ENCODE peak calls at places on chromosomes 12 and 14, in four cellular contexts. V is WTC11, O is HepG2, E is K562. U is an unnamed sample.
A peak's percentile ranks its signal among the peaks of the same experiment; 100 is the strongest.

GRCh38 chr14:32129124-32129523 is 52.0 kb downstream of the ARHGAP5 start:
- DNase-seq in V (no peak), O (no peak), E (no peak), U (no peak)

GRCh38 chr12:114913871-114914801 is 230.2 kb upstream of the TBX3 start:
- DNase-seq in V (no peak), O (no peak), E (no peak), U (no peak)

GRCh38 chr12:116524964-116525379 is 34.2 kb upstream of the MAP1LC3B2 start:
- DNase-seq in V (peak; percentile 56), O (no peak), E (no peak), U (no peak)

GRCh38 chr12:10618338-10618987 is 5.1 kb upstream of the MAGOHB start:
- DNase-seq in V (no peak), O (no peak), E (no peak), U (no peak)

GRCh38 chr14:55572578-55572977 is 7.4 kb upstream of the KTN1 start:
- DNase-seq in V (no peak), O (peak; percentile 72), E (no peak), U (no peak)

GRCh38 chr12:87687362-87687761 is 341.8 kb downstream of the C12orf50 start:
- DNase-seq in V (peak; percentile 18), O (no peak), E (no peak), U (no peak)

GRCh38 chr14:60151715-60152114 is 13.5 kb downstream of the DHRS7 start:
- DNase-seq in V (no peak), O (no peak), E (no peak), U (no peak)

GRCh38 chr12:108306014-108306501 is 33.1 kb downstream of the CMKLR1 start:
- DNase-seq in V (no peak), O (no peak), E (no peak), U (no peak)

GRCh38 chr14:101032433-101032832 is 128.9 kb upstream of the RTL1 start:
- DNase-seq in V (no peak), O (no peak), E (no peak), U (no peak)

GRCh38 chr14:51677276-51677675 is 25.6 kb downstream of the FRMD6 start:
- DNase-seq in V (no peak), O (no peak), E (no peak), U (no peak)

GRCh38 chr12:88793091-88793490 is 212.8 kb upstream of the KITLG start:
- DNase-seq in V (no peak), O (no peak), E (no peak), U (no peak)

GRCh38 chr14:53432378-53432802 is 279.3 kb upstream of the DDHD1 start:
- DNase-seq in V (peak; percentile 60), O (peak; percentile 59), E (peak; percentile 7), U (no peak)

GRCh38 chr12:128726866-128727265 is 96.9 kb downstream of the SLC15A4 start:
- DNase-seq in V (no peak), O (no peak), E (no peak), U (no peak)

GRCh38 chr12:40222247-40222646 is 2.5 kb upstream of the LRRK2 start:
- DNase-seq in V (no peak), O (no peak), E (no peak), U (no peak)

GRCh38 chr14:24556756-24557155 is 19.3 kb downstream of the CTSG start:
- DNase-seq in V (no peak), O (no peak), E (no peak), U (no peak)

GRCh38 chr14:36647417-36647826 is 14.2 kb upstream of the PAX9 start:
- DNase-seq in V (peak; percentile 22), O (no peak), E (no peak), U (no peak)

GRCh38 chr12:127802271-127802670 is 464.7 kb upstream of the TMEM132C start:
- DNase-seq in V (no peak), O (no peak), E (no peak), U (no peak)

GRCh38 chr12:53452159-53453077 is 516 bp downstream of the PCBP2 start:
- DNase-seq in V (peak; percentile 86), O (peak; percentile 72), E (peak; percentile 86), U (no peak)

GRCh38 chr12:4296749-4297148 is 23.2 kb downstream of the CCND2 start:
- DNase-seq in V (peak; percentile 1), O (no peak), E (no peak), U (no peak)

GRCh38 chr12:28051516-28052456 is 79.3 kb upstream of the PTHLH start:
- DNase-seq in V (no peak), O (no peak), E (no peak), U (no peak)

GRCh38 chr12:71972441-71973074 is 33.9 kb downstream of the TPH2 start:
- DNase-seq in V (no peak), O (no peak), E (peak; percentile 12), U (no peak)

GRCh38 chr14:98946995-98947394 is 325.0 kb downstream of the BCL11B start:
- DNase-seq in V (no peak), O (no peak), E (no peak), U (no peak)
- TF ChIP-seq ETV6 in V (no peak), O (no peak), E (no peak), U (no peak)

DNA sequence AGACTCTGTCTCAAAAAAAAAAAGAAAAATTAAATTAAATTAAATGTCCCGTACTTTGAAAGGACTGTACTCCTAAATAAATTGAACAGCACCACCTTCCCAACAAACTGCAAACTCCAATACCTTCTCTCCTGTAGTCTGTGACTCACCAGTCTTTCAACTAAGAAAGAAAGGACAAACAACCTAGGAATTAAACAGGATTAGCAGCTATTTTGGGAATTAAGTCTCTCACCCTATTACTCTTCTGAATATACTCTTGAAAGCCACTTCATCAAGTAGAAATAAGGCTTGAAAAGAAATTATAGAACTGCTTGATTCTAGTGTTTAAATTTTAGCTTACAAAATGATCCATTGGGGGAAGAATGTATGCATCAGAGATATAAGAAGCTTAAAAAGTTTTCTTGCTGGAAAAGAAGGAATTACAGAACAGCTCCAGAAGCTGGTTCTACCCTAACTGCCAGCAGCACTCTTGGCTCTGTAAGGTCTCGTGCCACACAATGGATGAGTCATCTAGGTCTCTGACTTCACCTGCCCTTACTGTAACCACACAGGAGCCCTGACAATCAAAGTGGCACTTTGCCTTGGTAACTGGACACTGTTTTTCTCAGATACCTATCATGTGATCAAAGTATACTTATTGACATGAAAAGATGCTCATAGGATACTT is 57.0 kb upstream of the CERS5 start:
- DNase-seq in V (no peak), O (peak; percentile 79), E (no peak), U (no peak)
- TF ChIP-seq ETV6 in V (no peak), O (no peak), E (no peak), U (no peak)

DNA sequence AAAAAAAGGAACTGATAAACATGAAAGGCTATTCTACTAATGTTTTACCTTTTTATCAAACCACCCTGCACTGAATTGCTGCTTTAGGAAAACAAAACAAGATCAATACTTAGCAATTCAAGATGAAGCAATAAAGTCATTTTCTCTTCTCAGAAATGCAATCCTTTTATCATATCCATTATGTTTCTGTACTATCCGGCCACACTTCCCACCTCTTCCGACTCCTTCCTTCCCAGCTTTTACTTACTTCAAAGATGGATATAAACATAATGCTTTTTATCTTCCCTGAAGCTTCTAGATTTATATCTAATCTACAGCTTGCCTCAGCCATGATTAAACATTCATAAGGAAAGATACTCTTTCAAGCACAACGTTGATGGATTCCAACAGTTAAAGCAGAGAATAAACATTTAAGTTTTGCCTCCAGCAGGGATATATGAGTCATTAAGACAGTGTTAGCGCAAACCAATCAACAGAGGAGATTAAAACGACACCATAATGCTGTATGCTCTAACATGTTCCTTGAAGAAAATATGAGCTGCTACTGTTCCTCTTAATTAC is 74.7 kb upstream of the BBS10 start:
- DNase-seq in V (no peak), O (no peak), E (peak; percentile 7), U (no peak)
- TF ChIP-seq ETV6 in V (no peak), O (no peak), E (no peak), U (no peak)

DNA sequence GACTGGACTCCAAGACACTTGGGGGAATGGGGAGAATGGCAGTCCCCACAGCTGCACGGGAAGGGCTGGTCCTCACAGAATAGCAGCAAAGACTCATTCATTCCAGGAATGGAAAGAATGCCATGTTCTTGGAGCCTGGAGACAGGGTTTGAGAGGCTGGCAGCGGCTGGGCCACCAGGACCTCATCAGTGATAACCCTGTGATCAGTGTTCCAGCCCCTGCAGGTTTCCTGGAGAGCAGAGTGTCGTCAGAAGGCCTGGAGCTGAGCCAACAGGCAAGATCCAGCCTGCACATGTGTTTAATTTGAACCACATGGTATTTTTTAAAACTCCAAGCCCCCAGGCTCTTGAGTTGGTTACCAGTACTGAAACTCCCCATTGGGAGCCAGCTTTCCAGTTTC is 11.3 kb downstream of the BDKRB1 start:
- DNase-seq in V (no peak), O (no peak), E (no peak), U (no peak)
- TF ChIP-seq ETV6 in V (no peak), O (no peak), E (no peak), U (no peak)

DNA sequence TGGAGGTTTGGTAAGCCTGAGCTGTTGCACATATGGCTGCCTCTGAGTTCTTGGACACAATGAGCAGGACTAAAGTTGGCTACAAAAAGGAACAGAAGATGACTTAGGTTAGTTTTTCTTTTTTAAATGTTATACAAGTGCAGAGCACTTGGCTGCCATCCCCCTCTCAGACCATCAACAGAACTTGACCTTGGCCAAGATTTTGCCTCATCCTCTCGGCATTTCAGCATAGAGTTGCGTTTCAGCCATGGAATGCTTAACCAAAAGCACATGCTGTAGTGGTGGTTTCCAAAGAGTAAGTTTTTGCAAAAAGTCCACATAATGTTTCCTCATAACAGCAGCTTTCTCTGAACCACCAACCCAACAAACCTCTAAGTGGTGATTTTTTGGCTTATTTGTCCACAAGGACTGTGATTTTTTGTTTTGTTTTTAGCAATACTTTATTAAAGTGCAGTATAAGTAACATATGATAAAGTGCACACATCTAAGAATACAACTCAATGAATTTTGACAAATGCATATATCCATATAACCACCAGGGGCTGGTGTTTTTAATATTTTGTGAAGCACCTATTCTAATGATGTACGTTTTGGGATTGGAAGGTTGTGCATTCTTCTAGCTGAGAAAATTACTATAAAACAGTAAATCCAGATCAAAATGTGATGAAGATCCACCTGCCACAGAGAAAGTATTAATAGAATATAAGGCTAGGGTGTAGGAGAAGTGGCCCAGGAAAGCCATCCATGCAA is 12.1 kb upstream of the GALNT16 start:
- DNase-seq in V (no peak), O (no peak), E (no peak), U (no peak)
- TF ChIP-seq ETV6 in V (no peak), O (no peak), E (no peak), U (no peak)

GRCh38 chr12:57590892-57591566 is at the start of gene PIP4K2C:
- DNase-seq in V (peak; percentile 91), O (peak; percentile 77), E (peak; percentile 96), U (peak; percentile 44)
- TF ChIP-seq ETV6 in V (peak; percentile 83), O (peak; percentile 22), E (no peak), U (no peak)

DNA sequence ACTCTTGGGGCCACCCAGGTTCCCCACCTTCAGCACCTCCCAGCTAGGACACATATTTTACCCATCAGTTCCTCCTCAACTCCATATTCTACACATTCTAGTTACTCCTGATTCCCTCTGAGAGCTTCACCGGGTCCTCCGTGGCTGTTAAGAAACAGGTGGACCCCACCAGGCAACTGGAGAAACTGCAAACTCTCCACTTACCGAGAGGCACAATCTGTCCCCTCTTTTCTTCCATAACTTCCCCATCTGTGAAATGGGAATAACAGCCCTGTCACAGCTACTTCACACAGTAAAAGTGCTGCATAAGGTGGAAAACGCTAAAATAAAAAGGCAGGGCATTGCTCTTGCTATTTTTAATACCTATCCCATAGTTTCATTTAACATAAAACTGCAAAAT is 1.5 kb downstream of the SLC7A8 start:
- DNase-seq in V (no peak), O (no peak), E (no peak), U (no peak)
- TF ChIP-seq ETV6 in V (no peak), O (no peak), E (no peak), U (no peak)

DNA sequence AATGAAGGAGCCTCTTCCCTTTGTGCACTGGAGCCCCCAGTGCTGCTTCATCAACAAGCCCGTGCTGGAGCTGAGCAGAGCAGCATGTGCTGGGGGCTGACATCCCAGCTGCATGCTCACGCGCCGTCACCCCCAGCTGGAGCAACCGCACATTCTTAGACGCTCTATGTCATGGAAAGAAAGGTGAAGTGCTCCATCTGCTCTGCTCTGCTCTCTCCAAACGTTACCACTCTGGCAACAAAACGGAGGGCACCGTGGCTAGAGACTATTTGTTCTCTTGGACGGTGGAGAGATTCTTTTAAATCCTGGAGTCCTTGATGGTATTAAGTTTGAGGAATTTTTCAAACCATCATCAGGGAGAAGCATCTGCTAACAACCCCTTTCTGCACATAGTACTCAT is 208.4 kb downstream of the C12orf75 start:
- DNase-seq in V (no peak), O (no peak), E (no peak), U (no peak)
- TF ChIP-seq ETV6 in V (no peak), O (no peak), E (no peak), U (no peak)

U was measured in GM12878.